ENCODE peak calls at places on chromosomes 11 and 22, in ten cellular contexts. G is kidney tubule cell, S is NCI-H1105, J is HTR-8/SVneo, O is MM.1S, T is substantia nigra, U is anterior cingulate cortex, C is Kasumi-1, E is left colon, A is amygdala. H is an unnamed sample.

GRCh38 chr11:102007567-102008437 is 39.4 kb upstream of the CFAP300 start:
- DNase-seq in G (peak), S (peak), J (peak), O (peak), T (no peak), U (no peak), C (peak), E (peak), A (no peak), H (peak)

GRCh38 chr22:32665676-32666075 is 135.8 kb upstream of the TIMP3 start:
- DNase-seq in G (no peak), S (no peak), J (peak), O (no peak), T (no peak), U (no peak), C (no peak), E (no peak), A (no peak), H (no peak)

GRCh38 chr11:115153135-115153534 is 351.1 kb downstream of the CADM1 start:
- DNase-seq in G (peak), S (no peak), J (no peak), O (no peak), T (no peak), U (no peak), C (no peak), E (no peak), A (no peak), H (no peak)

GRCh38 chr11:111177037-111177988 is 68.2 kb upstream of the POU2AF2 start:
- DNase-seq in G (no peak), S (no peak), J (no peak), O (peak), T (no peak), U (no peak), C (peak), E (no peak), A (no peak), H (no peak)

GRCh38 chr22:50148991-50149721 is 21.4 kb upstream of the PANX2 start:
- DNase-seq in G (peak), S (peak), J (peak), O (peak), T (no peak), U (no peak), C (peak), E (peak), A (no peak), H (peak)

GRCh38 chr11:120424185-120424969 is 87.2 kb upstream of the GRIK4 start:
- DNase-seq in G (peak), S (no peak), J (no peak), O (no peak), T (no peak), U (no peak), C (no peak), E (no peak), A (no peak), H (no peak)

GRCh38 chr22:20271114-20271994 is 3.2 kb upstream of the RTN4R start:
- DNase-seq in G (no peak), S (no peak), J (no peak), O (no peak), T (no peak), U (no peak), C (no peak), E (no peak), A (no peak), H (no peak)

GRCh38 chr11:134439181-134439580 is 27.1 kb upstream of the B3GAT1 start:
- DNase-seq in G (peak), S (no peak), J (no peak), O (no peak), T (no peak), U (no peak), C (no peak), E (no peak), A (no peak), H (no peak)

GRCh38 chr22:44816141-44816540 is 63.8 kb downstream of the ARHGAP8 start:
- DNase-seq in G (no peak), S (no peak), J (no peak), O (no peak), T (no peak), U (no peak), C (no peak), E (no peak), A (no peak), H (no peak)

GRCh38 chr11:15038963-15039362 is 34.4 kb upstream of the CALCB start:
- DNase-seq in G (peak), S (no peak), J (no peak), O (no peak), T (no peak), U (no peak), C (peak), E (no peak), A (no peak), H (no peak)

GRCh38 chr11:88352139-88352538 is 14.6 kb upstream of the CTSC start:
- DNase-seq in G (no peak), S (no peak), J (no peak), O (no peak), T (no peak), U (no peak), C (no peak), E (no peak), A (no peak), H (peak)

GRCh38 chr11:2762451-2762850 is 62.7 kb upstream of the KCNQ1OT1 start:
- DNase-seq in G (no peak), S (no peak), J (no peak), O (no peak), T (no peak), U (no peak), C (no peak), E (no peak), A (no peak), H (no peak)

GRCh38 chr11:112221263-112221835 is 4.9 kb upstream of the PTS start:
- DNase-seq in G (no peak), S (no peak), J (no peak), O (no peak), T (no peak), U (no peak), C (no peak), E (no peak), A (no peak), H (peak)

GRCh38 chr11:68354181-68354872 is 41.9 kb downstream of the LRP5 start:
- DNase-seq in G (peak), S (no peak), J (peak), O (no peak), T (no peak), U (no peak), C (no peak), E (peak), A (no peak), H (peak)